ENCODE peak calls at places on chromosomes 7 and 10, in four cellular contexts. Z, S, D and R are unnamed samples.
A peak's percentile ranks its signal among the peaks of the same experiment; 100 is the strongest.

GRCh38 chr7:2909043-2909442 is 64.9 kb upstream of the GNA12 start:
- DNase-seq in Z (no peak), S (no peak), D (no peak), R (no peak)

GRCh38 chr7:116862234-116863167 is at the start of gene CAPZA2:
- DNase-seq in Z (peak; percentile 96), S (peak; percentile 97), D (peak; percentile 53), R (peak; percentile 91)

GRCh38 chr10:69759641-69760040 is 42.1 kb upstream of the COL13A1 start:
- DNase-seq in Z (no peak), S (no peak), D (no peak), R (no peak)

GRCh38 chr10:68251146-68251545 is 19.2 kb upstream of the ATOH7 start:
- DNase-seq in Z (no peak), S (no peak), D (no peak), R (no peak)

GRCh38 chr10:71766717-71767419 is 6.5 kb downstream of the VSIR start:
- DNase-seq in Z (peak; percentile 89), S (peak; percentile 88), D (no peak), R (peak; percentile 93)

GRCh38 chr7:157597562-157597961 is 260.8 kb downstream of the DNAJB6 start:
- DNase-seq in Z (no peak), S (no peak), D (no peak), R (no peak)

GRCh38 chr7:156998988-156999610 is 11.4 kb downstream of the MNX1 start:
- DNase-seq in Z (no peak), S (no peak), D (no peak), R (no peak)

GRCh38 chr10:113093188-113094113 is 143.4 kb downstream of the TCF7L2 start:
- DNase-seq in Z (no peak), S (no peak), D (peak; percentile 8), R (peak; percentile 34)

GRCh38 chr10:5589963-5590511 is 65.3 kb downstream of the CALML3 start:
- DNase-seq in Z (no peak), S (no peak), D (no peak), R (peak; percentile 39)

GRCh38 chr10:7937315-7937945 is 117.1 kb upstream of the GATA3 start:
- DNase-seq in Z (no peak), S (no peak), D (no peak), R (no peak)

GRCh38 chr10:58796242-58796641 is 283.6 kb downstream of the BICC1 start:
- DNase-seq in Z (no peak), S (no peak), D (no peak), R (no peak)

GRCh38 chr7:134462337-134462925 is 3.5 kb upstream of the AKR1B1 start:
- DNase-seq in Z (no peak), S (no peak), D (no peak), R (peak; percentile 82)

GRCh38 chr10:95445223-95445836 is 115.8 kb downstream of the SORBS1 start:
- DNase-seq in Z (peak; percentile 88), S (peak; percentile 89), D (no peak), R (peak; percentile 83)

GRCh38 chr7:43077732-43078391 is 34.6 kb upstream of the HECW1 start:
- DNase-seq in Z (no peak), S (no peak), D (no peak), R (peak; percentile 71)

GRCh38 chr10:14573666-14574261 is 200.9 kb downstream of the FAM107B start:
- DNase-seq in Z (no peak), S (no peak), D (no peak), R (peak; percentile 57)

GRCh38 chr7:158015403-158016116 is 572.1 kb downstream of the PTPRN2 start:
- DNase-seq in Z (no peak), S (no peak), D (no peak), R (no peak)

GRCh38 chr10:111086602-111087001 is 9.8 kb downstream of the ADRA2A start:
- DNase-seq in Z (no peak), S (no peak), D (no peak), R (no peak)

GRCh38 chr10:33876547-33877400 is 542.3 kb upstream of the NRP1 start:
- DNase-seq in Z (no peak), S (no peak), D (no peak), R (peak; percentile 57)

GRCh38 chr7:102044984-102045673 is 227.7 kb downstream of the CUX1 start:
- DNase-seq in Z (peak; percentile 76), S (peak; percentile 77), D (no peak), R (peak; percentile 85)

GRCh38 chr10:99364125-99364524 is 35.0 kb downstream of the CNNM1 start:
- DNase-seq in Z (no peak), S (no peak), D (no peak), R (no peak)

GRCh38 chr7:132138817-132139216 is 437.5 kb downstream of the PLXNA4 start:
- DNase-seq in Z (no peak), S (peak; percentile 61), D (no peak), R (no peak)

GRCh38 chr10:90967865-90968264 is 47.0 kb upstream of the ANKRD1 start:
- DNase-seq in Z (no peak), S (no peak), D (no peak), R (no peak)

DNA sequence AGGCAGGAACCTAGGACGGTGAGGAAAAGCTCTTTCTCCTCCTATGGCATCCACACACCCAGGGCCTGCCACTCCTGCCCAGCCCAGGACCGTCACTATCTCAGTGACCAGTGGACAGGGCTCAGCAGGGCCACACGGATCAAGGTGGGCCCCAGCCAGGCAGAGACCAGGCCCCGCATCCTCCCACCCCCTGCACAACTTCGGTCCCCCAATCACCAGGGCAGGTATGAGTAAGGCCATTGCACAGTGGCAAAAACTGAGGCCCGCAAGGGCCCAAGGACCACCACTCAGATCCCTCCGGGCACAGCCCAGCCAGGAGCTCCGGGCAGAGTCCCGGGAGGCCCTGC is 30.3 kb downstream of the OAT start:
- DNase-seq in Z (no peak), S (no peak), D (no peak), R (no peak)
- H3K4me3 ChIP-seq in Z (peak overlapping the region; percentile 77), S (peak overlapping the region; percentile 72), D (no peak overlapping the region), R (peak overlapping the region; percentile 55)

GRCh38 chr7:38280000-38280399 is 6.6 kb upstream of the TARP start:
- DNase-seq in Z (no peak), S (no peak), D (no peak), R (no peak)
- TF ChIP-seq CTCF in Z (no peak), S (no peak), D (no peak), R (no peak)

DNA sequence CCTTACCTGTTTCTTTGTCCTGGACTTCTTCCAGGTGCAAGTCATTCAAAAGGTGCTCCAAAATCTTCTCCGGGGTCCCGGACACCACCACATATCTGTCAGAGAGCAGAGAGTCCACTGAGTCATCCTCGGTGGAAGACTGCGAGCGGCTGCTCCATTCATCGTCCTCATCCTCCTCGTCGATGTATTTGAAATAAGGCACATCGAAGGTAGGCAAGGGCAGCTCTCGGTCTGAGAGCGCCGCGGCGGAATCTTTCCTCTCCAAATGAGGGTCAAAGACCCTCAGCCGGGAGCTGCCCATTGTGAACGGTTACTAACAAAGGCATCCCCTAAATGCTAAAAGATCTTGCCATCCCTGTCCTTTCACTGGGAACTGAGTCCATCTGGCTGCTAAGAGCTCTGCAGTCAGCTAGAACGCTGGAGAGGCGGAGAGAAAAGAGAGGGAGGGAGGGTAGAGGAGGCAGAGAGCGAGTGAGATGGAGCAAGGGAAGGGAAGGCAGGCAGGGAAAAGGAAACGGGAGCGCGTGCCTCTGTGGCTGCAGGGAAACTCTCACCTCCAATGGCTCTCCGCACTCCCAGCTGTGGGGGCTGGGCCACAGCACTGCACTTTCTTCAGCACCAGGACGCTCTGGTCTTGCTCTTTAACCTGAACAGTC is 163.5 kb downstream of the RAPGEF5 start:
- DNase-seq in Z (peak; percentile 44), S (no peak), D (no peak), R (peak; percentile 27)
- H3K4me3 ChIP-seq in Z (peak overlapping the region; percentile 38), S (no peak overlapping the region), D (no peak overlapping the region), R (peak overlapping the region; percentile 10)

DNA sequence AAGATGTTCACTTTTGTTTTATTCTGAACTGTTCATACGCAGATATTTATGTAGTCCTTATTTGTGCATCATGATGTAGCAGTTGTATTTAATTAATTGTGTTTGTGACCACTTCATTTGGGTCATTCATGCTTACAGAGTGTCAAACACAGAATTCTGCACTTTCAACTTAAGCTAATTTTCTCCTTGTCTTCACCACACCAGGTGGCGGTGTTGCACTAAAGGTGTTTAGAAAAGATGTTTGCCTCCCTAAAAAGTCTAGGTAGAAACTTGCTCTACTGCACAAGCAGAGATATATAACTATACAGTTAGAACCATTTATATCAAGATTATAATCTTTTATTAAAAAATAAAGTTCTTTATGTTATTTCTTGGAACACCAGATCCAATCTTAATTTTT is 1.3 kb upstream of the TAS2R38 start:
- DNase-seq in Z (no peak), S (no peak), D (no peak), R (no peak)
- TF ChIP-seq CTCF in Z (no peak), S (no peak), D (peak; percentile 38), R (no peak)

DNA sequence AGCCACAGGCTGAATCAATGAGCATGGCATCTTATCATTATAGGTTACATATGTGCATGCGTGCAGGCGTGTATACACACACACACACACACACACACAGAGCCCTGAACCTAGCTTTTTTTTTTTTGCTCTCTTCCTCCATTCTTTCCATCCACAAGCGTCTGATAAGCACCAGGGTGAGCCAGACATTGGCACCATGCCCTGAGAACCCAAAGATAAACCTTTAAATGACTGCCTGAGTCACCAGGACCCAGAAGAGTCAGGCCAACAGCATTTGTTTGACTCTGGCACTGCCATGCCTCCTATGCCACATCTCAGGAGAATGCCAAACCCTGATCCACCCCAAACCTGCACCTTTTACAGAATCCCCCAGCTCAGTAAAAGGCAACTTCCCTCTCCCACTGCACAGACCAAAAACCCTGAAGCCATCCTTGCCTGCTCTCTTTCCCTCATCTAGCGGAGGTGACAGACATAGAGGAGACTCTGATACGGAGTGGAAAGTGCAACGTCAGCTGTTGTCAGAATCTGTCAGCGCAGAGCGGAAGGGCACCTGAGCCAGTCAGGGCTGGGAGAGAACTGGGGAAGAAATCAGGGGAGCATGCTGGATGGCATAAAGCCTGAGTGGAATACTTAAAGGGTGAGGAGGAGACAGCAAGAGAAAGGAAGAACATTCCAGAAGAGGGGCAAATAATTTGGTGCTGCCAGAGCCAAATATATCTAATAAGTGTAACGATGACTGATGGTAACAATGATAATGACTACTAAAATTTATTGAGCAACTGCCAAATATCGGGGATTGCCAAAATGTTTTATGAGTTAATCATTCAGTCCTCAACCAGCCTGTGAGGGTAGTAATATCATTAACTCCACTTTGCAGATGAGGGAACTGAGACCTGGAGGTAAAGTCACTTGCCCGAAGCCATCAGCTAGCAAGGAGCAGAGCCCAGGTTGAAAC is 3.2 kb downstream of the PARP12 start:
- DNase-seq in Z (peak; percentile 84), S (no peak), D (no peak), R (peak; percentile 94)
- H3K4me3 ChIP-seq in Z (peak overlapping the region; percentile 2), S (no peak overlapping the region), D (peak overlapping the region; percentile 74), R (no peak overlapping the region)

DNA sequence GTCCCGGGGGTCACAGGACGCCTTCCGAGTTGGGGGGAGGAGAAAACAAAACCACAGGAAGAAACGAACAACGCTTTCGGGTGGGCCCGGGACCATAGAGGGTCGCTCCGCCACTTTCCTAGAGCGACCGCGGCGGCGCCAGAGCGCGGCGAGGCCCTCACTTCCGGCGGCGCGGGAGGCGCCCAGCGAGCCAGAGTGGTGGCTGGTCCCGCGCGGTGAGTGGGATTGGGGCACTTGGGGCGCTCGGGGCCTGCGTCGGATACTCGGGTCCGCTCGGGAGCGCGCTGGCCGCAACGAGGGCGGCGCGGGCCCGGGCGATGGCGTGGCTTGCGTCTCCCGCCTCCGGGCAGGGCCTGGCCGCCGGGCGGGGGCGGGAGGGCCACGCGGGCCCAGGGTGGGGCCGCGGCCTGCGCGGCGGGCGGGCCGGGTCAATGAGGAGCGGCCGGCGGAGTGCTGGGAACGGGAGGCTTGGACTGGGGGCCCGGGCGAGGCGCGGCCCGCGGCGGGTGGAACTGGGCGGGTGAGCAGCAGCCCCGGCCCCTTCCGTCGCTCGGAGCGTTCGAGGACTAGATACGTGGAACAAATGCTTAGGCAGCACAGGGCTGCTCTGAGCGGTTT is at the start of gene ZNF22:
- DNase-seq in Z (peak; percentile 82), S (peak; percentile 84), D (no peak), R (peak; percentile 63)
- TF ChIP-seq CTCF in Z (no peak), S (no peak), D (peak; percentile 16), R (peak; percentile 3)

GRCh38 chr7:70426249-70426880 is 705.6 kb upstream of the GALNT17 start:
- DNase-seq in Z (no peak), S (no peak), D (no peak), R (no peak)
- H3K4me3 ChIP-seq in Z (no peak overlapping the region), S (no peak overlapping the region), D (no peak overlapping the region), R (no peak overlapping the region)